ENCODE peak calls at places on chromosomes 13 and 19, in eight cellular contexts. One of them, this sample, is unnamed. For H3K4me1, the result is how much of the 10 kb centered on the place peaks cover.

GRCh38 chr19:33248954-33249613 is 23.4 kb upstream of the SLC7A10 start:
- DNase-seq in vagina: no peak
- DNase-seq in Caco-2: no peak
- DNase-seq in left ventricle myocardium inferior: no peak
- DNase-seq in CD4-positive, alpha-beta memory T cell: no peak
- DNase-seq in mucosa of descending colon: no peak
- DNase-seq in thoracic aorta: no peak
- DNase-seq in fibroblast of lung: no peak
- DNase-seq in this sample: no peak

GRCh38 chr13:47474845-47475244 is 526.2 kb downstream of the SUCLA2 start:
- DNase-seq in vagina: no peak
- DNase-seq in Caco-2: no peak
- DNase-seq in left ventricle myocardium inferior: no peak
- DNase-seq in CD4-positive, alpha-beta memory T cell: no peak
- DNase-seq in mucosa of descending colon: no peak
- DNase-seq in thoracic aorta: no peak
- DNase-seq in fibroblast of lung: no peak
- DNase-seq in this sample: no peak

GRCh38 chr19:42487025-42487797 is 41.1 kb downstream of the CEACAM1 start:
- DNase-seq in vagina: no peak
- DNase-seq in Caco-2: peak
- DNase-seq in left ventricle myocardium inferior: no peak
- DNase-seq in CD4-positive, alpha-beta memory T cell: no peak
- DNase-seq in mucosa of descending colon: no peak
- DNase-seq in thoracic aorta: no peak
- DNase-seq in fibroblast of lung: no peak
- DNase-seq in this sample: no peak

GRCh38 chr13:30832845-30833332 is 73.2 kb upstream of the MEDAG start:
- DNase-seq in vagina: no peak
- DNase-seq in Caco-2: peak
- DNase-seq in left ventricle myocardium inferior: peak
- DNase-seq in CD4-positive, alpha-beta memory T cell: no peak
- DNase-seq in mucosa of descending colon: peak
- DNase-seq in thoracic aorta: no peak
- DNase-seq in fibroblast of lung: no peak
- DNase-seq in this sample: peak

GRCh38 chr13:105591308-105591707 is 944.2 kb downstream of the EFNB2 start:
- DNase-seq in vagina: no peak
- DNase-seq in Caco-2: no peak
- DNase-seq in left ventricle myocardium inferior: no peak
- DNase-seq in CD4-positive, alpha-beta memory T cell: no peak
- DNase-seq in mucosa of descending colon: no peak
- DNase-seq in thoracic aorta: no peak
- DNase-seq in fibroblast of lung: no peak
- DNase-seq in this sample: no peak

GRCh38 chr13:38394777-38395504 is 45.3 kb downstream of the UFM1 start:
- DNase-seq in vagina: no peak
- DNase-seq in Caco-2: peak
- DNase-seq in left ventricle myocardium inferior: no peak
- DNase-seq in CD4-positive, alpha-beta memory T cell: no peak
- DNase-seq in mucosa of descending colon: no peak
- DNase-seq in thoracic aorta: no peak
- DNase-seq in fibroblast of lung: no peak
- DNase-seq in this sample: no peak

GRCh38 chr19:41225238-41226052 is 6.4 kb downstream of the AXL start:
- DNase-seq in vagina: peak
- DNase-seq in Caco-2: peak
- DNase-seq in left ventricle myocardium inferior: peak
- DNase-seq in CD4-positive, alpha-beta memory T cell: no peak
- DNase-seq in mucosa of descending colon: peak
- DNase-seq in thoracic aorta: peak
- DNase-seq in fibroblast of lung: peak
- DNase-seq in this sample: peak

GRCh38 chr13:98986226-98986846 is 8.5 kb upstream of the DOCK9 start:
- DNase-seq in vagina: no peak
- DNase-seq in Caco-2: peak
- DNase-seq in left ventricle myocardium inferior: no peak
- DNase-seq in CD4-positive, alpha-beta memory T cell: no peak
- DNase-seq in mucosa of descending colon: no peak
- DNase-seq in thoracic aorta: no peak
- DNase-seq in fibroblast of lung: no peak
- DNase-seq in this sample: no peak

GRCh38 chr13:46152627-46153328 is 29.2 kb downstream of the LCP1 start:
- DNase-seq in vagina: no peak
- DNase-seq in Caco-2: no peak
- DNase-seq in left ventricle myocardium inferior: no peak
- DNase-seq in CD4-positive, alpha-beta memory T cell: no peak
- DNase-seq in mucosa of descending colon: no peak
- DNase-seq in thoracic aorta: no peak
- DNase-seq in fibroblast of lung: no peak
- DNase-seq in this sample: no peak

GRCh38 chr19:16175954-16176353 is 2.6 kb upstream of the CIB3 start:
- DNase-seq in vagina: no peak
- DNase-seq in Caco-2: no peak
- DNase-seq in left ventricle myocardium inferior: no peak
- DNase-seq in CD4-positive, alpha-beta memory T cell: no peak
- DNase-seq in mucosa of descending colon: no peak
- DNase-seq in thoracic aorta: no peak
- DNase-seq in fibroblast of lung: no peak
- DNase-seq in this sample: no peak

GRCh38 chr13:27526516-27526915 is 76.2 kb upstream of the MTIF3 start:
- DNase-seq in vagina: no peak
- DNase-seq in Caco-2: no peak
- DNase-seq in left ventricle myocardium inferior: no peak
- DNase-seq in CD4-positive, alpha-beta memory T cell: no peak
- DNase-seq in mucosa of descending colon: no peak
- DNase-seq in thoracic aorta: no peak
- DNase-seq in fibroblast of lung: no peak
- DNase-seq in this sample: no peak

GRCh38 chr13:86282450-86282849 is 483.2 kb upstream of the SLITRK6 start:
- DNase-seq in vagina: no peak
- DNase-seq in Caco-2: no peak
- DNase-seq in left ventricle myocardium inferior: no peak
- DNase-seq in CD4-positive, alpha-beta memory T cell: no peak
- DNase-seq in mucosa of descending colon: no peak
- DNase-seq in thoracic aorta: no peak
- DNase-seq in fibroblast of lung: peak
- DNase-seq in this sample: no peak

GRCh38 chr19:45773384-45773783 is 4.3 kb upstream of the SIX5 start:
- DNase-seq in vagina: no peak
- DNase-seq in Caco-2: no peak
- DNase-seq in left ventricle myocardium inferior: no peak
- DNase-seq in CD4-positive, alpha-beta memory T cell: no peak
- DNase-seq in mucosa of descending colon: no peak
- DNase-seq in thoracic aorta: no peak
- DNase-seq in fibroblast of lung: no peak
- DNase-seq in this sample: no peak

GRCh38 chr13:44710576-44710975 is 134.4 kb upstream of the TSC22D1 start:
- DNase-seq in vagina: no peak
- DNase-seq in Caco-2: no peak
- DNase-seq in left ventricle myocardium inferior: no peak
- DNase-seq in CD4-positive, alpha-beta memory T cell: no peak
- DNase-seq in mucosa of descending colon: no peak
- DNase-seq in thoracic aorta: no peak
- DNase-seq in fibroblast of lung: peak
- DNase-seq in this sample: no peak

GRCh38 chr19:45955905-45956608 is 17.6 kb downstream of the NOVA2 start:
- DNase-seq in vagina: no peak
- DNase-seq in Caco-2: no peak
- DNase-seq in left ventricle myocardium inferior: peak
- DNase-seq in CD4-positive, alpha-beta memory T cell: no peak
- DNase-seq in mucosa of descending colon: no peak
- DNase-seq in thoracic aorta: no peak
- DNase-seq in fibroblast of lung: no peak
- DNase-seq in this sample: peak

GRCh38 chr19:18647807-18648206 is 11.0 kb downstream of the KLHL26 start:
- DNase-seq in vagina: no peak
- DNase-seq in Caco-2: no peak
- DNase-seq in left ventricle myocardium inferior: no peak
- DNase-seq in CD4-positive, alpha-beta memory T cell: no peak
- DNase-seq in mucosa of descending colon: no peak
- DNase-seq in thoracic aorta: no peak
- DNase-seq in fibroblast of lung: no peak
- DNase-seq in this sample: peak

GRCh38 chr19:18646535-18647370 is 9.9 kb downstream of the KLHL26 start:
- DNase-seq in vagina: no peak
- DNase-seq in Caco-2: no peak
- DNase-seq in left ventricle myocardium inferior: no peak
- DNase-seq in CD4-positive, alpha-beta memory T cell: no peak
- DNase-seq in mucosa of descending colon: no peak
- DNase-seq in thoracic aorta: no peak
- DNase-seq in fibroblast of lung: no peak
- DNase-seq in this sample: no peak

GRCh38 chr19:18649371-18650047 is 12.7 kb downstream of the KLHL26 start:
- DNase-seq in vagina: no peak
- DNase-seq in Caco-2: no peak
- DNase-seq in left ventricle myocardium inferior: peak
- DNase-seq in CD4-positive, alpha-beta memory T cell: no peak
- DNase-seq in mucosa of descending colon: peak
- DNase-seq in thoracic aorta: no peak
- DNase-seq in fibroblast of lung: peak
- DNase-seq in this sample: peak

GRCh38 chr19:18648971-18649310 is 12.1 kb downstream of the KLHL26 start:
- DNase-seq in vagina: no peak
- DNase-seq in Caco-2: no peak
- DNase-seq in left ventricle myocardium inferior: no peak
- DNase-seq in CD4-positive, alpha-beta memory T cell: no peak
- DNase-seq in mucosa of descending colon: no peak
- DNase-seq in thoracic aorta: no peak
- DNase-seq in fibroblast of lung: no peak
- DNase-seq in this sample: peak

GRCh38 chr19:18647371-18647767 is 10.5 kb downstream of the KLHL26 start:
- DNase-seq in vagina: no peak
- DNase-seq in Caco-2: no peak
- DNase-seq in left ventricle myocardium inferior: no peak
- DNase-seq in CD4-positive, alpha-beta memory T cell: no peak
- DNase-seq in mucosa of descending colon: no peak
- DNase-seq in thoracic aorta: no peak
- DNase-seq in fibroblast of lung: no peak
- DNase-seq in this sample: no peak
- H3K4me1 ChIP-seq in vagina: under half
- H3K4me1 ChIP-seq in Caco-2: under half
- H3K4me1 ChIP-seq in left ventricle myocardium inferior: half or more
- H3K4me1 ChIP-seq in CD4-positive, alpha-beta memory T cell: under half
- H3K4me1 ChIP-seq in mucosa of descending colon: under half
- H3K4me1 ChIP-seq in thoracic aorta: half or more
- H3K4me1 ChIP-seq in fibroblast of lung: under half
- H3K4me1 ChIP-seq in this sample: under half

GRCh38 chr19:7637374-7638256 is 705 bp downstream of the STXBP2 start:
- DNase-seq in vagina: no peak
- DNase-seq in Caco-2: no peak
- DNase-seq in left ventricle myocardium inferior: peak
- DNase-seq in CD4-positive, alpha-beta memory T cell: no peak
- DNase-seq in mucosa of descending colon: peak
- DNase-seq in thoracic aorta: no peak
- DNase-seq in fibroblast of lung: no peak
- DNase-seq in this sample: peak

GRCh38 chr19:7635670-7636069 is 1.2 kb upstream of the STXBP2 start:
- DNase-seq in vagina: no peak
- DNase-seq in Caco-2: no peak
- DNase-seq in left ventricle myocardium inferior: no peak
- DNase-seq in CD4-positive, alpha-beta memory T cell: no peak
- DNase-seq in mucosa of descending colon: no peak
- DNase-seq in thoracic aorta: no peak
- DNase-seq in fibroblast of lung: no peak
- DNase-seq in this sample: no peak

GRCh38 chr19:7638802-7639465 is 2.0 kb downstream of the STXBP2 start:
- DNase-seq in vagina: no peak
- DNase-seq in Caco-2: no peak
- DNase-seq in left ventricle myocardium inferior: no peak
- DNase-seq in CD4-positive, alpha-beta memory T cell: no peak
- DNase-seq in mucosa of descending colon: no peak
- DNase-seq in thoracic aorta: no peak
- DNase-seq in fibroblast of lung: no peak
- DNase-seq in this sample: peak

GRCh38 chr19:7636317-7636690 is 606 bp upstream of the STXBP2 start:
- DNase-seq in vagina: no peak
- DNase-seq in Caco-2: no peak
- DNase-seq in left ventricle myocardium inferior: no peak
- DNase-seq in CD4-positive, alpha-beta memory T cell: no peak
- DNase-seq in mucosa of descending colon: no peak
- DNase-seq in thoracic aorta: no peak
- DNase-seq in fibroblast of lung: no peak
- DNase-seq in this sample: no peak

GRCh38 chr19:7636691-7637373 is at the start of gene STXBP2:
- DNase-seq in vagina: no peak
- DNase-seq in Caco-2: peak
- DNase-seq in left ventricle myocardium inferior: peak
- DNase-seq in CD4-positive, alpha-beta memory T cell: peak
- DNase-seq in mucosa of descending colon: peak
- DNase-seq in thoracic aorta: no peak
- DNase-seq in fibroblast of lung: no peak
- DNase-seq in this sample: peak
- H3K4me3 ChIP-seq in vagina: peak
- H3K4me3 ChIP-seq in Caco-2: peak
- H3K4me3 ChIP-seq in left ventricle myocardium inferior: peak
- H3K4me3 ChIP-seq in CD4-positive, alpha-beta memory T cell: peak
- H3K4me3 ChIP-seq in mucosa of descending colon: peak
- H3K4me3 ChIP-seq in thoracic aorta: peak
- H3K4me3 ChIP-seq in fibroblast of lung: peak
- H3K4me3 ChIP-seq in this sample: peak

DNA sequence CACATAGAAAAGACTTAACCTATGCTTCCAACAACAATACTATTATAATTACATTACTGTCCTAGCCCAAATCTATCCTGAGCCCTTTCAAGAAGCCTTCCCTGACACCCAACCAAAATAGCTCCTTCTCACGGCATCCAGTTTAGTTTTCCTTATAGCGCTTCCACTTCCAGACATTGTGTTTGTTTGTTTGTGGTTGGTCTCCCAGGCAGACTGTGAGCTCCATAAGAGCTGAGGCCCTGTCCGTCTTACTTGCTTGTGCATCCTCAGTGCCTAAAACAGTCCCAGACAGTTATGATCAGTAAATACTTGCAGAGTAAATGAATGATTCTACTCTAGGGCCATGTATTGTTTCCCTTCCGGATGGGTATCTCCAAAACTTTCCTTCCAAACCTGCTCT is 68.1 kb upstream of the STARD13 start:
- DNase-seq in vagina: no peak
- DNase-seq in Caco-2: no peak
- DNase-seq in left ventricle myocardium inferior: no peak
- DNase-seq in CD4-positive, alpha-beta memory T cell: no peak
- DNase-seq in mucosa of descending colon: no peak
- DNase-seq in thoracic aorta: no peak
- DNase-seq in fibroblast of lung: no peak
- DNase-seq in this sample: no peak
- H3K4me1 ChIP-seq in vagina: under half
- H3K4me1 ChIP-seq in Caco-2: under half
- H3K4me1 ChIP-seq in left ventricle myocardium inferior: half or more
- H3K4me1 ChIP-seq in CD4-positive, alpha-beta memory T cell: under half
- H3K4me1 ChIP-seq in mucosa of descending colon: under half
- H3K4me1 ChIP-seq in thoracic aorta: under half
- H3K4me1 ChIP-seq in fibroblast of lung: under half
- H3K4me1 ChIP-seq in this sample: under half

DNA sequence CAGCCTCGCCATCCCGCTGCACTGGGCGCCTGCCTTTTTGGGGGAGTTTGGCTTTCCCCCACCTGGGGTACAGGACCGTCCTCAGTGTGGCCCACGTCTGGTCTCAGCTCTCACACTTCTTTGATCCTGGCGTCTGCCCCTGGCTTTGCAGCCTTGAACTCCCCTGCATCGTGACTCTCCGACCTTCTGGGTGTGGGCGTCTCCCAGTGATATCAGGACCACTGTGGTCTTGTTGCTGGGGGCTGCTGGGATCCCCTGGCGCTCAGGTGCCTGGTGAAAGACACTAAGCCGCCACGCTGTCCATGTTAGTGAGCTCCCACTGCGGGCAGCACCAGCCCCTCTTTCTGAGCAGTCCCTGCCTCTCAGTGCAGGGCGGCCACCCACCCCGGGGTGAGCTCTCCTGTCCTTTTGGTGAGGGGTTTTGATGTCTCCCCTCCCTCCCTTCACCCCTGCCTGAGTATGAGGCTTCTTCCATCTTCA is 1.3 kb downstream of the CNOT3 start:
- DNase-seq in vagina: no peak
- DNase-seq in Caco-2: no peak
- DNase-seq in left ventricle myocardium inferior: no peak
- DNase-seq in CD4-positive, alpha-beta memory T cell: no peak
- DNase-seq in mucosa of descending colon: no peak
- DNase-seq in thoracic aorta: no peak
- DNase-seq in fibroblast of lung: no peak
- DNase-seq in this sample: peak
- H3K4me3 ChIP-seq in vagina: peak
- H3K4me3 ChIP-seq in Caco-2: peak
- H3K4me3 ChIP-seq in left ventricle myocardium inferior: peak
- H3K4me3 ChIP-seq in CD4-positive, alpha-beta memory T cell: peak
- H3K4me3 ChIP-seq in mucosa of descending colon: peak
- H3K4me3 ChIP-seq in thoracic aorta: peak
- H3K4me3 ChIP-seq in fibroblast of lung: peak
- H3K4me3 ChIP-seq in this sample: peak